ENCODE peak calls at places on chromosome 17, in six cellular contexts. One of them, this sample, is unnamed.

GRCh38 chr17:7260601-7261376 is 1.5 kb downstream of the CLDN7 start:
- DNase-seq in psoas muscle: peak
- DNase-seq in lower leg skin: no peak
- DNase-seq in tibial artery: no peak
- DNase-seq in fibroblast of the aortic adventitia: no peak
- DNase-seq in testis: no peak
- DNase-seq in this sample: no peak

GRCh38 chr17:39195568-39196160 is 1.8 kb downstream of the CACNB1 start:
- DNase-seq in psoas muscle: peak
- DNase-seq in lower leg skin: no peak
- DNase-seq in tibial artery: peak
- DNase-seq in fibroblast of the aortic adventitia: peak
- DNase-seq in testis: no peak
- DNase-seq in this sample: no peak

GRCh38 chr17:14019186-14019956 is 49.9 kb upstream of the COX10 start:
- DNase-seq in psoas muscle: no peak
- DNase-seq in lower leg skin: no peak
- DNase-seq in tibial artery: no peak
- DNase-seq in fibroblast of the aortic adventitia: peak
- DNase-seq in testis: no peak
- DNase-seq in this sample: no peak

GRCh38 chr17:17484451-17484899 is 7.7 kb downstream of the MED9 start:
- DNase-seq in psoas muscle: no peak
- DNase-seq in lower leg skin: no peak
- DNase-seq in tibial artery: no peak
- DNase-seq in fibroblast of the aortic adventitia: no peak
- DNase-seq in testis: no peak
- DNase-seq in this sample: no peak

GRCh38 chr17:39667262-39668140 is 752 bp upstream of the PNMT start:
- DNase-seq in psoas muscle: peak
- DNase-seq in lower leg skin: no peak
- DNase-seq in tibial artery: peak
- DNase-seq in fibroblast of the aortic adventitia: no peak
- DNase-seq in testis: peak
- DNase-seq in this sample: no peak

GRCh38 chr17:10111907-10112452 is 86.4 kb downstream of the GAS7 start:
- DNase-seq in psoas muscle: no peak
- DNase-seq in lower leg skin: no peak
- DNase-seq in tibial artery: no peak
- DNase-seq in fibroblast of the aortic adventitia: no peak
- DNase-seq in testis: no peak
- DNase-seq in this sample: no peak

GRCh38 chr17:78267257-78268073 is 36.0 kb downstream of the TMEM235 start:
- DNase-seq in psoas muscle: no peak
- DNase-seq in lower leg skin: no peak
- DNase-seq in tibial artery: no peak
- DNase-seq in fibroblast of the aortic adventitia: no peak
- DNase-seq in testis: no peak
- DNase-seq in this sample: no peak

GRCh38 chr17:31321971-31322370 is 549 bp upstream of the EVI2A start:
- DNase-seq in psoas muscle: no peak
- DNase-seq in lower leg skin: no peak
- DNase-seq in tibial artery: no peak
- DNase-seq in fibroblast of the aortic adventitia: no peak
- DNase-seq in testis: no peak
- DNase-seq in this sample: no peak

GRCh38 chr17:45812102-45812501 is 28.0 kb downstream of the CRHR1 start:
- DNase-seq in psoas muscle: no peak
- DNase-seq in lower leg skin: no peak
- DNase-seq in tibial artery: no peak
- DNase-seq in fibroblast of the aortic adventitia: peak
- DNase-seq in testis: no peak
- DNase-seq in this sample: peak
- TF ChIP-seq CTCF in psoas muscle: peak
- TF ChIP-seq CTCF in lower leg skin: no peak
- TF ChIP-seq CTCF in tibial artery: no peak
- TF ChIP-seq CTCF in fibroblast of the aortic adventitia: no peak
- TF ChIP-seq CTCF in testis: no peak
- TF ChIP-seq CTCF in this sample: no peak

DNA sequence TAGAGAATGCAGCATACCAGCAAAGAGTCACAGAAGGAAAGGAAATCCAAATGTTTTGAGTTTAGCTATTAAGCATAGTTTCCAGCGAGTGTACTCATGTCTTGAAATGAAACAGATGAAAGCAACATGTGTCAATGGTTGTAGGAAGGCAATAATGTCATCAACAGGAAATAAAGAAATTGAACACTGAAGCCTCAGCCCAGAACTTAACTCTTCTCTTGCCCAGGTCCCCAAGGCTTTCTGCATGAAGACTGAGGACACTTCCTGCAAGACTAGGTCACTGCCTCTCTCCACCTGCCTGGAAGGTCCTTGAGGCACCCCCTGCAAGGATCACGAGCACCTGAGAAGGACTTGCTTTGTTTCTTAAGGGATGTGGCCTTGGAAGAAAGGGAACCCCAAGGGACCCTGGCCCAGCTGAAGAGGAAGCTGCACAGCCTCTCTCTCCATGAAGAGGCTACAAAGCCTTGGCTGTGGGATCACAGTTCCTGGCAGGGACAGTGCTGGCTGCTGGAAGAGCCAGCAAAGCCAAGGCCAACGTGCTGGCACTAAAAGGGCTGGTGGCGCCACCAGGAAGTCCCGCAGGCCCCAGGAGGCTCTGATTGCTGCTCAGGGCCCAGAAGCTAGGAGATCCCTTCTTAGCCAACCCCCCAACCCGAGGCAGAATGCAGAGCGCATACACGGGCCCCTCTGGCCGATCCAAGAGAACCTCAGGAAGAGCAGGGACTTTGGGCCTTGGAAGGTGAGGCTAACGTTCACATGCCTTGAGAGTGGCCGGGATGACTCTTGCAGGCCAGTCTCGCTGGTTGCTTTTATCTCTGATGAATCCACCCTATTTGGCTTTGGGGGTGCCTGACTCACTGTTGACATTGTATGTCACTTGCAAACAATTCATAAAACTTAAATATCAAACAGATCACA is 23.4 kb upstream of the AXIN2 start:
- DNase-seq in psoas muscle: peak
- DNase-seq in lower leg skin: no peak
- DNase-seq in tibial artery: no peak
- DNase-seq in fibroblast of the aortic adventitia: peak
- DNase-seq in testis: no peak
- DNase-seq in this sample: no peak
- H3K4me3 ChIP-seq in psoas muscle: no peak
- H3K4me3 ChIP-seq in lower leg skin: no peak
- H3K4me3 ChIP-seq in tibial artery: no peak
- H3K4me3 ChIP-seq in fibroblast of the aortic adventitia: no peak
- H3K4me3 ChIP-seq in testis: no peak
- H3K4me3 ChIP-seq in this sample: no peak

DNA sequence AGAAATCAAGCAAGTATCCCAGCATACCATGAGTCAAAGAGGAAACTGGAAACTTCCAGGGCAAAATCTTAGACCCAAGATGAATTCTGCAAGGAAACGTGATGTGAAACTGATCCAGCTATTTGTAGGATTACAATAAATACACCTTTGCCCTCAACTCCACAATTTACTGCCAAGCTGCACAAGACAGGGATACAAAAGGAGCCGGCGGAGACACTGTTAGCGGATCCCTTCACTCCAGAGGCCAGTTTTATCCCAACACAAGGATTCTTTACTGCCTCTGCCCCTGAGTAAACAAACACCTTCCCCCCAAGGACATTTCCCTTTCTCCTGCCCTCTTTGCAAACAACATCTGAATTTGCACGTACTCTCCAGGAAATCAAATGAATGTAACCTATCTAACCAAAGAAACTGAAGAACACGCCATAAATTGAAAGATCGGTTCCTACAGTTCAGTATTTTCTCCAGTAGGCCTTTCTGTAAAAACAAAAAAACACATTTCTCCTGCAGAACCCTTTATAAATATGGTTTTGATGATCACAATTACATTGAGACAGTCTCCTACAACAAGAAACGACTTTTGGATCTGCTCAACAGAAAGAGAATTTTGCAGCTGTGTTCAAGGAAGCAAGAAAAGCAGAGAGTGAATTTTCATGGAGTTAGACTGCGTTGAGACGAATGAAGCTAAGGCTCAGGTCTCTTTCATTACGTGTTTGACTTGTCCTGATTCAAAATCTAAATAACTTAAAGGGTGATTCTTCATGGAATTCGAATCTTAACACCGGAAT is 1.4 kb upstream of the CBX2 start:
- DNase-seq in psoas muscle: no peak
- DNase-seq in lower leg skin: no peak
- DNase-seq in tibial artery: no peak
- DNase-seq in fibroblast of the aortic adventitia: no peak
- DNase-seq in testis: no peak
- DNase-seq in this sample: no peak
- TF ChIP-seq CTCF in psoas muscle: no peak
- TF ChIP-seq CTCF in lower leg skin: no peak
- TF ChIP-seq CTCF in tibial artery: no peak
- TF ChIP-seq CTCF in fibroblast of the aortic adventitia: no peak
- TF ChIP-seq CTCF in testis: no peak
- TF ChIP-seq CTCF in this sample: no peak

GRCh38 chr17:75693500-75694481 is 26.7 kb downstream of the SAP30BP start:
- DNase-seq in psoas muscle: peak
- DNase-seq in lower leg skin: peak
- DNase-seq in tibial artery: peak
- DNase-seq in fibroblast of the aortic adventitia: peak
- DNase-seq in testis: peak
- DNase-seq in this sample: peak
- H3K4me3 ChIP-seq in psoas muscle: peak
- H3K4me3 ChIP-seq in lower leg skin: no peak
- H3K4me3 ChIP-seq in tibial artery: no peak
- H3K4me3 ChIP-seq in fibroblast of the aortic adventitia: no peak
- H3K4me3 ChIP-seq in testis: no peak
- H3K4me3 ChIP-seq in this sample: no peak

GRCh38 chr17:50534222-50534978 is 1.9 kb downstream of the EPN3 start:
- DNase-seq in psoas muscle: no peak
- DNase-seq in lower leg skin: no peak
- DNase-seq in tibial artery: no peak
- DNase-seq in fibroblast of the aortic adventitia: no peak
- DNase-seq in testis: no peak
- DNase-seq in this sample: no peak
- TF ChIP-seq CTCF in psoas muscle: no peak
- TF ChIP-seq CTCF in lower leg skin: no peak
- TF ChIP-seq CTCF in tibial artery: no peak
- TF ChIP-seq CTCF in fibroblast of the aortic adventitia: peak
- TF ChIP-seq CTCF in testis: no peak
- TF ChIP-seq CTCF in this sample: peak

GRCh38 chr17:6069611-6070279 is 434 bp upstream of the WSCD1 start:
- DNase-seq in psoas muscle: peak
- DNase-seq in lower leg skin: no peak
- DNase-seq in tibial artery: no peak
- DNase-seq in fibroblast of the aortic adventitia: no peak
- DNase-seq in testis: no peak
- DNase-seq in this sample: no peak
- H3K4me3 ChIP-seq in psoas muscle: peak
- H3K4me3 ChIP-seq in lower leg skin: no peak
- H3K4me3 ChIP-seq in tibial artery: peak
- H3K4me3 ChIP-seq in fibroblast of the aortic adventitia: no peak
- H3K4me3 ChIP-seq in testis: no peak
- H3K4me3 ChIP-seq in this sample: peak

GRCh38 chr17:35972066-35972465 is 9.2 kb downstream of the CCL16 start:
- DNase-seq in psoas muscle: no peak
- DNase-seq in lower leg skin: no peak
- DNase-seq in tibial artery: no peak
- DNase-seq in fibroblast of the aortic adventitia: no peak
- DNase-seq in testis: no peak
- DNase-seq in this sample: no peak

GRCh38 chr17:35972945-35973332 is 8.4 kb downstream of the CCL16 start:
- DNase-seq in psoas muscle: no peak
- DNase-seq in lower leg skin: no peak
- DNase-seq in tibial artery: no peak
- DNase-seq in fibroblast of the aortic adventitia: no peak
- DNase-seq in testis: no peak
- DNase-seq in this sample: no peak

GRCh38 chr17:35968520-35969054 is 12.7 kb downstream of the CCL16 start:
- DNase-seq in psoas muscle: no peak
- DNase-seq in lower leg skin: no peak
- DNase-seq in tibial artery: no peak
- DNase-seq in fibroblast of the aortic adventitia: no peak
- DNase-seq in testis: no peak
- DNase-seq in this sample: no peak

GRCh38 chr17:35972535-35972934 is 8.8 kb downstream of the CCL16 start:
- DNase-seq in psoas muscle: no peak
- DNase-seq in lower leg skin: no peak
- DNase-seq in tibial artery: no peak
- DNase-seq in fibroblast of the aortic adventitia: no peak
- DNase-seq in testis: no peak
- DNase-seq in this sample: no peak

DNA sequence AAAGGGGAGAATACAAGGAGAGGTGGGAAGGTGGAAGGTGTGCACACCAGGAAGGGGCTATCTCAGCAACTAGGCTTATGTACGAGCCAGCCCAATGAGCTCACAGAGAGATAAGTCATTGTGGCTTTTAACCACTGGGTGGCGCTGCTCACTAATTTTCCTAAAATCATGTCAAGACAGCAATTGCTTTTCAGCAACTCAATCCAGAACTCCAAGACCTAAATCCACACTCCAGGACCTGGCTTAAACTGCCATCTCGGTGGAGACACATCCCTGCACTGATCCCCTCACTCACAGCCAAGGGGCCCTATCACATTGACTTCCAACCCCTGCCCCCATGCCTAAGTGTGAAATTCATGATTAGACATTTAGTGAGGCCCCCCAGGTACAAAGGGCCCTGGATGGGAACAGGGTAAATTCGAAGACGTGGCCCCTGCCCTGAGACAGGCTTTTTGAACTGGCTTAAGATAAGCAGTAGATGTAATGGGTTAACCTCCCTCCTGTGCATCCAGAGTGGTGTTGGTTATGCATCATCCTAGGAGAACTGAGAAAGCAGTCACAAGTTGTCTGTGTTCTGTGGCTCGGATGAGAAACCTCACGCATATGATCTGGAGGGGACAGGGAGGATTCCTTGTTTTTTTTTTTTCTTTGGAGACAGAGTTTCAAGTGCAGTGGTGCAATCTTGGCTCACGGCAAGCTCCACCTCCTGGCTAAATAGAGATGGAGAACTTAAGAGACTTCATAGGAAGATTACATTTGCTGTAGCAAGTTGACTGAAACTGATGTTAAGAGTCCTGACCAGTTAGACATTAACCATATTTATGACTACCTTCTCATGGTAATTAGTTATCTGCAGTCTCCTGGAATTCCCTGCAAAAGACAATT is 11.5 kb downstream of the CCL16 start:
- DNase-seq in psoas muscle: peak
- DNase-seq in lower leg skin: peak
- DNase-seq in tibial artery: peak
- DNase-seq in fibroblast of the aortic adventitia: peak
- DNase-seq in testis: peak
- DNase-seq in this sample: peak
- TF ChIP-seq CTCF in psoas muscle: peak
- TF ChIP-seq CTCF in lower leg skin: no peak
- TF ChIP-seq CTCF in tibial artery: peak
- TF ChIP-seq CTCF in fibroblast of the aortic adventitia: peak
- TF ChIP-seq CTCF in testis: peak
- TF ChIP-seq CTCF in this sample: peak

This sample was measured in astrocyte of the spinal cord.